ENCODE peak calls at places on chromosome 10, in seven cellular contexts. T, V, J, B, Y, W and F are unnamed samples.

GRCh38 chr10:86931872-86932271 is 25.5 kb downstream of the MMRN2 start:
- DNase-seq in T (no peak), J (no peak), V (peak), Y (no peak), W (no peak), B (no peak), F (no peak)

GRCh38 chr10:110429301-110429700 is 68.4 kb upstream of the DUSP5 start:
- DNase-seq in Y (no peak), J (peak), V (no peak), T (peak), B (no peak), W (peak), F (no peak)

GRCh38 chr10:75107756-75108683 is 3.4 kb upstream of the SAMD8 start:
- DNase-seq in W (peak), B (no peak), J (no peak), T (no peak), Y (no peak), V (no peak), F (no peak)

GRCh38 chr10:49164587-49165188 is 23.5 kb downstream of the TMEM273 start:
- DNase-seq in W (peak), J (peak), B (peak), T (peak), V (peak), Y (no peak), F (peak)

GRCh38 chr10:34816067-34817002 is 1.2 kb upstream of the PARD3 start:
- DNase-seq in W (no peak), B (peak), Y (no peak), J (peak), T (peak), V (peak), F (peak)

GRCh38 chr10:59362991-59363390 is 642 bp upstream of the FAM13C start:
- DNase-seq in Y (no peak), W (peak), B (peak), T (peak), V (peak), J (peak), F (peak)

GRCh38 chr10:23693895-23694294 is 255.0 kb downstream of the OTUD1 start:
- DNase-seq in W (no peak), J (no peak), V (no peak), B (peak), T (peak), Y (no peak), F (no peak)

GRCh38 chr10:124521429-124521871 is 59.8 kb downstream of the LHPP start:
- DNase-seq in B (no peak), Y (no peak), V (no peak), J (no peak), T (no peak), W (no peak), F (no peak)